ENCODE peak calls at places on chromosomes 16 and 17, in nine cellular contexts. D is A549, A is H1, U is GM12878, V is stomach, K is suprapubic skin, T is ovary, M is tibial nerve, Z is transverse colon. Y is an unnamed sample.
A peak's percentile ranks its signal among the peaks of the same experiment; 100 is the strongest.

GRCh38 chr16:86087011-86087453 is 188.1 kb downstream of the IRF8 start:
- DNase-seq in D (no peak), A (no peak), U (no peak), V (no peak), K (peak; percentile 71), T (no peak), M (no peak), Z (no peak), Y (no peak)

GRCh38 chr16:46842192-46842895 is 11.4 kb upstream of the C16orf87 start:
- DNase-seq in D (no peak), A (peak; percentile 23), U (no peak), V (no peak), K (no peak), T (no peak), M (no peak), Z (no peak), Y (peak; percentile 68)

GRCh38 chr16:14095883-14096551 is 24.9 kb downstream of the MRTFB start:
- DNase-seq in D (no peak), A (no peak), U (no peak), V (no peak), K (no peak), T (no peak), M (no peak), Z (no peak), Y (no peak)

GRCh38 chr16:11149011-11149616 is 106.9 kb downstream of the SOCS1 start:
- DNase-seq in D (no peak), A (no peak), U (no peak), V (no peak), K (no peak), T (no peak), M (no peak), Z (no peak), Y (no peak)

GRCh38 chr17:67830440-67830839 is 5.1 kb downstream of the BPTF start:
- DNase-seq in D (no peak), A (peak; percentile 41), U (no peak), V (no peak), K (no peak), T (no peak), M (no peak), Z (no peak), Y (peak; percentile 68)

GRCh38 chr16:52742608-52743007 is 195.7 kb upstream of the TOX3 start:
- DNase-seq in D (no peak), A (no peak), U (no peak), V (no peak), K (no peak), T (no peak), M (no peak), Z (no peak), Y (no peak)

GRCh38 chr16:11914210-11914758 is 1.5 kb downstream of the GSPT1 start:
- DNase-seq in D (no peak), A (no peak), U (no peak), V (no peak), K (no peak), T (no peak), M (no peak), Z (no peak), Y (no peak)

GRCh38 chr16:4696172-4696904 is 3.0 kb downstream of the NUDT16L1 start:
- DNase-seq in D (no peak), A (no peak), U (no peak), V (no peak), K (no peak), T (peak; percentile 62), M (peak; percentile 41), Z (no peak), Y (no peak)

GRCh38 chr17:78020717-78021108 is 62.2 kb downstream of the TNRC6C start:
- DNase-seq in D (no peak), A (no peak), U (peak; percentile 4), V (no peak), K (no peak), T (no peak), M (no peak), Z (no peak), Y (no peak)

GRCh38 chr17:4230142-4230541 is 33.6 kb downstream of the ANKFY1 start:
- DNase-seq in D (peak; percentile 56), A (no peak), U (no peak), V (no peak), K (no peak), T (peak; percentile 79), M (peak; percentile 72), Z (peak; percentile 34), Y (peak; percentile 94)

GRCh38 chr16:10808218-10808617 is 10.4 kb downstream of the TVP23A start:
- DNase-seq in D (no peak), A (no peak), U (no peak), V (no peak), K (no peak), T (no peak), M (no peak), Z (no peak), Y (no peak)

GRCh38 chr16:84065536-84066132 is 23.0 kb upstream of the SLC38A8 start:
- DNase-seq in D (peak; percentile 62), A (no peak), U (no peak), V (peak; percentile 53), K (no peak), T (peak; percentile 46), M (peak; percentile 72), Z (peak; percentile 46), Y (no peak)

GRCh38 chr16:27286446-27286845 is 17.9 kb upstream of the NSMCE1 start:
- DNase-seq in D (peak; percentile 73), A (no peak), U (no peak), V (no peak), K (no peak), T (no peak), M (no peak), Z (no peak), Y (no peak)

GRCh38 chr17:29573871-29574731 is 5.6 kb downstream of the TP53I13 start:
- DNase-seq in D (no peak), A (no peak), U (no peak), V (no peak), K (no peak), T (peak; percentile 18), M (no peak), Z (peak; percentile 8), Y (no peak)

GRCh38 chr16:49596119-49596518 is 222.5 kb downstream of the C16orf78 start:
- DNase-seq in D (no peak), A (peak; percentile 38), U (no peak), V (peak; percentile 21), K (no peak), T (no peak), M (no peak), Z (no peak), Y (no peak)

GRCh38 chr16:74716355-74716754 is 15.7 kb upstream of the MLKL start:
- DNase-seq in D (no peak), A (no peak), U (no peak), V (no peak), K (no peak), T (no peak), M (no peak), Z (no peak), Y (no peak)

GRCh38 chr16:81232740-81233367 is 5.6 kb upstream of the BCO1 start:
- DNase-seq in D (no peak), A (no peak), U (no peak), V (no peak), K (no peak), T (no peak), M (no peak), Z (no peak), Y (no peak)

GRCh38 chr17:2949469-2950044 is 113.8 kb downstream of the OR1D5 start:
- DNase-seq in D (peak; percentile 89), A (no peak), U (no peak), V (peak; percentile 82), K (peak; percentile 78), T (no peak), M (no peak), Z (peak; percentile 78), Y (no peak)

GRCh38 chr16:25176136-25176535 is 40.6 kb upstream of the AQP8 start:
- DNase-seq in D (no peak), A (no peak), U (no peak), V (no peak), K (no peak), T (no peak), M (no peak), Z (no peak), Y (no peak)

GRCh38 chr16:88963583-88963982 is 13.4 kb downstream of the CBFA2T3 start:
- DNase-seq in D (no peak), A (no peak), U (no peak), V (no peak), K (no peak), T (no peak), M (no peak), Z (no peak), Y (no peak)
- H3K27ac ChIP-seq in D (no peak overlapping the region), A (no peak overlapping the region), U (no peak overlapping the region), V (no peak overlapping the region), K (no peak overlapping the region), T (no peak overlapping the region), M (no peak overlapping the region), Z (no peak overlapping the region), Y (no peak overlapping the region)

DNA sequence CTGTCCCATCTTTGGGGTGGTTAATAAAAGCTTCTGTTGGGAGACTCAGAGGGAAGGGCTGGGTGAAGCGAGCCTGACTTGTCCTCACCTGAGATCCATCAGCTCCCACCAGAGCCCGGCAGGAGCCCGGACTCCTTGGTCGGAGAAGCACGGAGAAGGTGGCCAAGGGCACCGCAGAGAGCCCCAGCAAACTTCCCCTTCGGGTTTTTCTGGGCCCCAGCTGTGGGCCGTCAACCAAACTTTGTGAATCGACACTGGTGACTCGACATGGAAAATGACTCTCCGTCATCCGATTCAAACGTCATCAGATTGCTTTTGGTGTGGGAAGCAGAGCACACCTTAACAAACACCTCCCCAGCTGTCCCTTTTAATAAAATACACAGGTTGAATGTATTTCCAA is 21.4 kb downstream of the ENPP7 start:
- DNase-seq in D (no peak), A (no peak), U (no peak), V (no peak), K (no peak), T (no peak), M (no peak), Z (no peak), Y (no peak)
- TF ChIP-seq EP300 in D (no peak), A (no peak), U (no peak), V (no peak), K (no peak), T (no peak), M (no peak), Z (no peak), Y (no peak)

DNA sequence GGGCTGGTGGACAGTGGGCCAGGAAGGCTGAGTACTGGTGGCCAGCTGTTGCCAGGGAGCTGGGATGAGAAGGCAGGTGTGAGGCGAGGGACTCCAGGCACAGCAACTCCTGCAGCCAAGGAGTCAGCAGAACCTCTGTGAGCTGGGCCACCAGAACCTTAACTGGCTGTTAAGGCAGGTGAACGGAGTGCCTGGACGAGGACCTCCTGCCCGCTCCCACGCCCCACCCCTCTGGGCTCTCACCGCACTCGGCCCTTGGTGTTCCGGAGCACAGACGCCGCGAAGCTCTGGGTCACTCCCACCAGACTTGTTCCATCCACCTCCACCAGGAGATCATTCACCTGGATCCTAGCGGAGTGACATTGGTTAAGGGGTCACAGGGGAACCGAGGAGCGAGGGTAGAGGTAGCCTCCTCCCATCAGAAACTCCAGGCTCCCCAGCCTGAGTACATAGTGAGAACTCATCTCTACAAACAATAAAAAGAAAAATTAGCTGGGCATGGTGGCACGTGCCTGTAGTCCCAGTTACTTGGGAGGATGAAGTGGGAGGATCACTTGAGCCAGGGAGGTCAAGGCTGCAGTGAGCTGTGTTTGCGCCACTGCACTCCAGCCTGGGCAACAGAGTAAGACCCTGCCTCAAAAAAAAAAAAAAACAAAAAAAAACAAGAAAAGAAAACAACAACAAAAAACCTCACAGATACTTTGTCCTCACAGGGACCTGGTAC is 9.3 kb downstream of the PPP1R9B start:
- DNase-seq in D (no peak), A (no peak), U (no peak), V (no peak), K (no peak), T (no peak), M (no peak), Z (no peak), Y (no peak)
- H3K27ac ChIP-seq in D (no peak overlapping the region), A (no peak overlapping the region), U (no peak overlapping the region), V (peak overlapping the region; percentile 60), K (no peak overlapping the region), T (no peak overlapping the region), M (no peak overlapping the region), Z (peak overlapping the region; percentile 53), Y (peak overlapping the region; percentile 44)

GRCh38 chr17:70869402-70870085 is 700.2 kb downstream of the KCNJ2 start:
- DNase-seq in D (no peak), A (no peak), U (no peak), V (no peak), K (no peak), T (no peak), M (no peak), Z (no peak), Y (no peak)
- TF ChIP-seq EP300 in D (no peak), A (no peak), U (no peak), V (no peak), K (no peak), T (no peak), M (no peak), Z (no peak), Y (no peak)

Y was measured in esophagus muscularis mucosa.